ENCODE peak calls at places on chromosomes 7 and 10, in four cellular contexts. D is adipocyte, L is hepatocyte, B is neuronal stem cell. O is an unnamed sample.
A peak's percentile ranks its signal among the peaks of the same experiment; 100 is the strongest.

GRCh38 chr10:92291921-92292860 is 1.2 kb downstream of the MARCHF5 start:
- DNase-seq in D (peak; percentile 82), L (peak; percentile 70), B (peak; percentile 23), O (peak; percentile 70)

GRCh38 chr10:97012470-97012869 is 173.3 kb downstream of the SLIT1 start:
- DNase-seq in D (no peak), L (no peak), B (no peak), O (no peak)

GRCh38 chr10:102312683-102313082 is 67.4 kb downstream of the GBF1 start:
- DNase-seq in D (peak; percentile 28), L (no peak), B (no peak), O (peak; percentile 11)

GRCh38 chr7:14834888-14835287 is 67.7 kb downstream of the DGKB start:
- DNase-seq in D (peak; percentile 69), L (no peak), B (no peak), O (no peak)

GRCh38 chr7:102856036-102856435 is 56.8 kb upstream of the LRRC17 start:
- DNase-seq in D (no peak), L (no peak), B (no peak), O (no peak)

GRCh38 chr10:60281331-60281730 is 108.3 kb downstream of the ANK3 start:
- DNase-seq in D (peak; percentile 56), L (no peak), B (no peak), O (no peak)

GRCh38 chr7:46320956-46321355 is 399.9 kb upstream of the IGFBP3 start:
- DNase-seq in D (peak; percentile 59), L (no peak), B (no peak), O (peak; percentile 21)

GRCh38 chr10:50604049-50604640 is 19.6 kb downstream of the SGMS1 start:
- DNase-seq in D (peak; percentile 24), L (no peak), B (no peak), O (no peak)

GRCh38 chr10:72087392-72087968 is 871 bp downstream of the SPOCK2 start:
- DNase-seq in D (no peak), L (peak; percentile 33), B (no peak), O (no peak)

GRCh38 chr10:100743626-100744135 is 1.7 kb upstream of the PAX2 start:
- DNase-seq in D (peak; percentile 63), L (peak; percentile 76), B (no peak), O (peak; percentile 76)

DNA sequence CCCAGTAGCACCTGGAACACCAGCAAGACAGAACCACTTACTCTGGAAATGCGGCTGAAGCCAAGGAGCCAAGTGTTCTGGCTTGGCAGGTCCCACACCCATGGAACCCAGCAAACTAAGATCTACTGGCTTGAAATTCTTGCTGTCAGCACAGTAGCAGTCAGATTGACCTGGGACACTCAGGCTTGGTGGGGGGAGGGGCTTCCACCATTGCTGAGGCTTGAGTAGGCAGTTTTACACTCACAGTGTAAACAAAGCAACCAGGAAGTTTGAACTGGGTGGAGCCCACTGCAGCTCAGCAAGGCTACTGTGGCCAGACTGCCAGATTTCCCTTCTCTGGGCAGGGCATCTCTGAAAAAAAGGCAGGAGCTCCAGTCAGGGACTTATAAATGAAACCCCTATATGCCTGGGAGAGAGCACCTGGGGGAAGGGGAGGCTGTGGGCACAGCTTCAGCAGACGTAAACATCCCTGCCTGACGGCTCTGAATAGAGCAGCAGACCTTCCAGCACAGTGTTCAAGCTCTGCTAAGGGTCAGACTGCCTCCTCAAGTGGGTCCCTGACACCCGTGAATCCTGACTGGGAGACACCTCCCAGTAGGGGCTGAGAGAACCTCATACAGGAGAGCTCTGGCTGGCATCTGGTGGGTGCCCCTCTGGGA is 121.2 kb downstream of the MTERF1 start:
- DNase-seq in D (no peak), L (peak; percentile 84), B (no peak), O (peak; percentile 29)
- H3K4me3 ChIP-seq in D (no peak overlapping the region), L (no peak overlapping the region), B (no peak overlapping the region), O (no peak overlapping the region)

GRCh38 chr10:14648042-14648765 is 126.5 kb downstream of the FAM107B start:
- DNase-seq in D (peak; percentile 77), L (peak; percentile 87), B (peak; percentile 82), O (peak; percentile 81)
- H3K4me3 ChIP-seq in D (peak overlapping the region; percentile 26), L (no peak overlapping the region), B (no peak overlapping the region), O (no peak overlapping the region)

DNA sequence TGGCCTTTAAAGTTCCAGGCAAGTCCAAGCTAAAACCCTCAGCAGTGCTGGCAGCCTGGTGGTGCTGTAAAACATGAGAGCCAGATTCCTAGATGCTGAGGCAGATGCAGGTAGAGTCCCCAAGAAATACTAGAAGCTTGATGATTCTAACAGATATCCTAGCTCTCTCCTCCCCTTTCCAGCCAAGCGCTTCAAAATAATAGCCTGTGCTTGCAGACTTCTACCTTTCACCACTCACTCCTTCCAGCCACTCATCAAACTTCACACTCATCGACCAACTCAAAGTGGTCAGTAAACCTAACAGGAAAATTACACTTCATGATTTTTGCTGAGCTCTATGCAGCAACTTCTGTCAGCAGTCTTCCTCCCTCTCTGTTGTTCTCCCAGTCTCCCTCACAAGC is 50.2 kb downstream of the LMBR1 start:
- DNase-seq in D (no peak), L (no peak), B (no peak), O (no peak)
- H3K4me3 ChIP-seq in D (no peak overlapping the region), L (no peak overlapping the region), B (no peak overlapping the region), O (no peak overlapping the region)

DNA sequence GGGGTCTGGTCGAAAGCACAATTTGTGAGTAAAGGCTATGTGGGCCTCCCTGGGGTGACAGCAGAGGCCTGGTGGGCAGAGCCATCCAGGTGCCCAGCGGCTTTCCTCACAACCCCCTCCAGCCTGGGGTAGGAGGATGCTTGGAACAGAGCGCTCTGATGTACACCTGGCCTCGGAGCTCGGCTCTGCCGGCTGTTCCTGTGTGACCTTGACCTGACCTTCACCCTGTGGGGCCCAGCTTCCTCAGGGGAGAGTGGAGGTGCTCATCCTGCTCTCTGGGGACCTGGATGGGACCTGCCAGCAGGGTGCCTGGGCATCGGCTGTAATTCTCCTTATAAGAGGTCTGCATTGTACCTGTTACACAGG is 28.9 kb downstream of the RET start:
- DNase-seq in D (no peak), L (no peak), B (no peak), O (no peak)
- H3K4me3 ChIP-seq in D (no peak overlapping the region), L (no peak overlapping the region), B (peak overlapping the region; percentile 3), O (no peak overlapping the region)

DNA sequence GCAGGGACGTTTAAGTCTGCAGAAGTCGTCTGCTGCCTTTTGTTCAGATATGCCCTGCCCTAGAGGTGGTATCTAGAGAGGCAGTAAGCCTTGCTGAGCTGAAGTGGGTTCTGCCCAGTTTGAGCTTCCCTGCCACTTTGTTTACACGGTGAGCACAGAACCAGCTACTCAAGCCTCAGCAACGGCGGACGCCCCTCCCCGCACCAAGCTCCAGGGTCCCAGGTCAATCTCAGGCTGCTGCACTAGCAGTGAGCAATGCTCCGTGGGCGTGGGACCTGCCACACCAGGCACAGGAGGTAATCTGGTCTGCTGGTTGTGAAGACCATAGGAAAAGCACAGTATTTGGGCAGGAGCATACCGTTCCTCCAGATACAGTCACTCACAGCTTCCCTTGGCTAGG is 148.1 kb upstream of the LAMB4 start:
- DNase-seq in D (no peak), L (no peak), B (no peak), O (no peak)
- H3K4me3 ChIP-seq in D (no peak overlapping the region), L (no peak overlapping the region), B (peak overlapping the region; percentile 27), O (no peak overlapping the region)

DNA sequence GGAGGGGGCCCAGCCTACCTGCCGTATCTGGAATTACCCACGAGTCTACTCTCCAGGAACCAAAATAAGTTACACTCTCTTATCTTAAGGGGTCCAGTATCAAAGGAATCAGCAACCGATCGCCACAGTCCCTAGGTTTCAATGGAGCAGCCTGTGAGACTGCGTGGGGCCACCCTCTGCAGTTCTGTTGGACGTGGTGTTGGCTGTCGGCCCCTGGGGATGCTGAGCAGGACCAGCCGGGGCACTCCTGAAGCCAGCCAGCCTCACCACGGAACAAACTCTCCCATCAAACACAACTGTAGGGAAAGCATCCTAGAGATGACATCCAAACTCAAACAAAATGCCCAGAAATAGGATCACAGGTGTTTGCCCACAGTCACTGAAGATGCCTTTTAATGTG is 25.5 kb upstream of the ABLIM1 start:
- DNase-seq in D (no peak), L (no peak), B (no peak), O (no peak)
- H3K4me3 ChIP-seq in D (peak overlapping the region; percentile 70), L (no peak overlapping the region), B (no peak overlapping the region), O (no peak overlapping the region)

DNA sequence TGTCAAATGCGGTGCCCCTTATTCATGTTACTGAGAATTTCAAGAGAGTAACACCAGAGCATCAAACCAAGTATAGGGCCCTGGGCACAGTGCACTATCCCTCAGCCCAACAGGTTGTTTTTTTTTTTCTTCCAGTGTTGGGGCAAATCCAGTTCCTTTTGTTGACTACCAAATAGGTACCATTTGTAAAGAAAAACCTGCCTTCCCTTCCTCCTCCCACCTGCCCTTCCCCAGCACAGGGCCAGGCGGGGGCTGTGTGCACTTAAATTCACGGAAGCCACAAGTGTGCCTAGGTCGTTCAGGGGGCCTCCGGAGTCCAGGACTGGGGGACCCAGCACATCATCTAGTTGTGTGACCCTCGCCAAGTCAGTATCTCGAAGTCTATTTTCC is 592 bp upstream of the SFXN4 start:
- DNase-seq in D (no peak), L (no peak), B (no peak), O (no peak)
- H3K4me3 ChIP-seq in D (peak overlapping the region; percentile 90), L (peak overlapping the region; percentile 100), B (peak overlapping the region; percentile 90), O (peak overlapping the region; percentile 68)

GRCh38 chr7:140231779-140232491 is 55.2 kb upstream of the KDM7A start:
- DNase-seq in D (no peak), L (no peak), B (no peak), O (no peak)
- H3K4me3 ChIP-seq in D (no peak overlapping the region), L (peak overlapping the region; percentile 64), B (no peak overlapping the region), O (no peak overlapping the region)

GRCh38 chr10:107165007-107165406 is 501 bp upstream of the SORCS1 start:
- DNase-seq in D (no peak), L (no peak), B (peak; percentile 9), O (no peak)
- H3K4me3 ChIP-seq in D (peak overlapping the region; percentile 68), L (peak overlapping the region; percentile 44), B (peak overlapping the region; percentile 89), O (no peak overlapping the region)

O was measured in fibroblast of pulmonary artery.